ENCODE peak calls at places on chromosomes 11 and 22, in eight cellular contexts. T is A549, H is heart right ventricle, E is psoas muscle, S is upper lobe of right lung, A is stomach, M is right lobe of liver, C is IMR-90. N is an unnamed sample.

GRCh38 chr11:70075836-70076235 is 2.3 kb upstream of the ANO1 start:
- DNase-seq in T (no peak), H (no peak), E (no peak), S (no peak), A (no peak), M (no peak), C (no peak), N (no peak)

GRCh38 chr11:121444508-121444907 is 7.6 kb upstream of the SORL1 start:
- DNase-seq in T (no peak), H (no peak), E (no peak), S (no peak), A (no peak), M (no peak), C (no peak), N (no peak)

GRCh38 chr22:41469218-41469851 is 418 bp downstream of the ACO2 start:
- DNase-seq in T (no peak), H (peak; percentile 44), E (peak; percentile 75), S (no peak), A (peak; percentile 54), M (no peak), C (no peak), N (no peak)

GRCh38 chr11:6387811-6388599 is 2.3 kb upstream of the SMPD1 start:
- DNase-seq in T (peak; percentile 53), H (no peak), E (no peak), S (no peak), A (no peak), M (no peak), C (peak; percentile 51), N (no peak)

GRCh38 chr11:21514298-21514697 is 678.6 kb upstream of the ANO5 start:
- DNase-seq in T (peak; percentile 37), H (no peak), E (no peak), S (no peak), A (no peak), M (peak; percentile 34), C (no peak), N (no peak)

GRCh38 chr11:34963351-34963750 is 46.9 kb downstream of the PDHX start:
- DNase-seq in T (no peak), H (no peak), E (no peak), S (no peak), A (no peak), M (no peak), C (no peak), N (peak; percentile 50)

GRCh38 chr22:26097840-26098239 is 71.4 kb upstream of the SEZ6L start:
- DNase-seq in T (no peak), H (no peak), E (no peak), S (no peak), A (no peak), M (no peak), C (no peak), N (no peak)

GRCh38 chr11:118342503-118343161 is at the start of gene CD3D:
- DNase-seq in T (no peak), H (no peak), E (no peak), S (no peak), A (no peak), M (no peak), C (no peak), N (no peak)

GRCh38 chr11:71322192-71322735 is 69.9 kb upstream of the SHANK2 start:
- DNase-seq in T (no peak), H (no peak), E (no peak), S (peak; percentile 33), A (no peak), M (peak; percentile 14), C (no peak), N (no peak)

GRCh38 chr22:41562461-41562860 is 1.7 kb downstream of the CSDC2 start:
- DNase-seq in T (no peak), H (no peak), E (no peak), S (no peak), A (no peak), M (no peak), C (no peak), N (no peak)

GRCh38 chr22:39003165-39003638 is 10.9 kb upstream of the APOBEC3C start:
- DNase-seq in T (peak; percentile 74), H (peak; percentile 54), E (peak; percentile 78), S (peak; percentile 81), A (peak; percentile 81), M (peak; percentile 63), C (peak; percentile 86), N (peak; percentile 83)

GRCh38 chr11:128633384-128633965 is 46.1 kb upstream of the ETS1 start:
- DNase-seq in T (no peak), H (no peak), E (no peak), S (no peak), A (no peak), M (no peak), C (no peak), N (no peak)

GRCh38 chr11:79439893-79440450 is 858 bp downstream of the TENM4 start:
- DNase-seq in T (no peak), H (no peak), E (peak; percentile 57), S (peak; percentile 67), A (no peak), M (peak; percentile 18), C (no peak), N (peak; percentile 44)

GRCh38 chr22:35170716-35171697 is 86.3 kb upstream of the HMGXB4 start:
- DNase-seq in T (no peak), H (no peak), E (no peak), S (peak; percentile 5), A (no peak), M (no peak), C (no peak), N (no peak)

GRCh38 chr22:36373258-36373579 is 14.5 kb downstream of the MYH9 start:
- DNase-seq in T (no peak), H (no peak), E (peak; percentile 66), S (peak; percentile 91), A (no peak), M (peak; percentile 63), C (peak; percentile 9), N (peak; percentile 87)

GRCh38 chr11:206516-207212 is 535 bp downstream of the BET1L start:
- DNase-seq in T (no peak), H (no peak), E (no peak), S (peak; percentile 69), A (peak; percentile 40), M (no peak), C (no peak), N (peak; percentile 55)

GRCh38 chr11:123603666-123604065 is 50.8 kb downstream of the SCN3B start:
- DNase-seq in T (no peak), H (no peak), E (no peak), S (no peak), A (no peak), M (no peak), C (no peak), N (no peak)

GRCh38 chr22:40094449-40094848 is 83.3 kb upstream of the TNRC6B start:
- DNase-seq in T (no peak), H (no peak), E (no peak), S (no peak), A (no peak), M (no peak), C (peak; percentile 7), N (no peak)

DNA sequence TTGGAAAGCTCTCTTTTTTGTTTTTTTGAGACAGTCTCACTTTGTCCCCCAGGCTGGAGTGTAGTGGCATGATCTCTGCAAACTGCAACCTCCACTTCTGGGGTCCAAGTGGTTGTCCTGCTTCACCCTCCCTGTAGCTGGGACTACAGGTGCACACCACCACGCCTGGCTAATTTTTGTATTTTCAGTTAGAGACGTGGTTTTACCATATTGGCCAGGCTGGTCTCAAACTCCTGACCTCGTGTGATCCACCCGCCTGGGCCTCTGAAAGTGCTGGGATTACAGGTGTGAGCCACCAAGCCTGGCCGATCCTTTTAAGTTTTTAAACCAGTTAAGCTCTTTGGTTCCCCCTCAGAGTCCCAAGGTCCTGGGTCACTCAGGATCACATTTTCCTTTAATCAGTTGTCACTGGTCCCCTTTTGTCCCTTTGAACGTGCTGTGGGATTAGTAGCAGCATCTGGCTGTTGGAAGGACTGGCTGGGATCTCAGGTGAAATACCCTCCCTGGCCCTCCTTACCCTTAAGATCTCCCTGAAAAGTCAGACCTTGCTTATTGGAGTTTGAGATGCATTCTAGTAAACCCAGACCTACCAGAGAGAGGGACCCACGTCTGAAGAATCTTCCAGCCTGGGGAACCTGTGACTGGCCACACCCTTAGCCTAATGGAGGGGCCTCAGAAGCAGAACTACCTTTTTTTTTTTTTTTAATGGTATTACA is 8.1 kb downstream of the MALAT1 start:
- DNase-seq in T (no peak), H (no peak), E (peak; percentile 74), S (peak; percentile 67), A (peak; percentile 56), M (no peak), C (peak; percentile 95), N (no peak)
- H3K4me3 ChIP-seq in T (peak overlapping the region; percentile 90), H (peak overlapping the region; percentile 68), E (peak overlapping the region; percentile 92), S (peak overlapping the region; percentile 79), A (peak overlapping the region; percentile 17), M (no peak overlapping the region), C (peak overlapping the region; percentile 72), N (peak overlapping the region; percentile 71)

GRCh38 chr11:1289211-1289935 is 20.1 kb downstream of the TOLLIP start:
- DNase-seq in T (no peak), H (no peak), E (peak; percentile 42), S (peak; percentile 43), A (no peak), M (no peak), C (no peak), N (peak; percentile 30)
- H3K4me1 ChIP-seq in T (no peaks in the 10 kb centered on the region), H (no peaks in the 10 kb centered on the region), E (no peaks in the 10 kb centered on the region), S (no peaks in the 10 kb centered on the region), A (peaks cover 4% of the 10 kb centered on the region), M (no peaks in the 10 kb centered on the region), C (no peaks in the 10 kb centered on the region), N (no peaks in the 10 kb centered on the region)

DNA sequence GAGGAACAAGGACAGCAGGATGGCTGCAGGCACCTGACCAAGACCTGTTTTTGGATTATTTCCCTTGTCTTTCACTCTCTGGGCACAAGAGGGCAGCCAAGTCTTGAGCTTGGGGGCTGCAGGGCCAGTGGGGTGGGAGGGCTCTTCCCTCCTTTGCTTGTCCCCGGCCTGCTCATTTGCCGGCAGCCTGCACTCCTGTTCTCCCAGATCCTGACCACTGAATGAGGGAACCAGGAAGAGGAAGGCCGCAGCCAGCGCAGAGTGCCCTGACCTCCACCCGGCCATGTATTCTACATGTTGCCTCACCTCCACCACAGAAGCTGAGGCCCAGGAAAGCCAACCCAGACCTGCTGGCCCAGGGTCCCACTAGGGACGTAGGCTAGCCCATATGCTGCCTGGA is 15.5 kb upstream of the NNMT start:
- DNase-seq in T (peak; percentile 89), H (peak; percentile 41), E (peak; percentile 73), S (peak; percentile 85), A (peak; percentile 52), M (peak; percentile 88), C (peak; percentile 85), N (peak; percentile 78)
- TF ChIP-seq CTCF in T (peak; percentile 72), H (peak; percentile 74), E (peak; percentile 59), S (peak; percentile 67), A (no peak), M (peak; percentile 76), C (peak; percentile 93), N (peak; percentile 71)

GRCh38 chr11:119626197-119626909 is 102.6 kb downstream of the NECTIN1 start:
- DNase-seq in T (no peak), H (no peak), E (peak; percentile 29), S (no peak), A (no peak), M (no peak), C (no peak), N (no peak)

GRCh38 chr11:119629085-119629484 is 99.9 kb downstream of the NECTIN1 start:
- DNase-seq in T (no peak), H (no peak), E (peak; percentile 41), S (no peak), A (no peak), M (no peak), C (no peak), N (no peak)

GRCh38 chr11:119624102-119624615 is 104.8 kb downstream of the NECTIN1 start:
- DNase-seq in T (no peak), H (no peak), E (peak; percentile 48), S (no peak), A (no peak), M (no peak), C (no peak), N (no peak)

GRCh38 chr11:119625206-119625988 is 103.6 kb downstream of the NECTIN1 start:
- DNase-seq in T (no peak), H (peak; percentile 28), E (peak; percentile 51), S (no peak), A (no peak), M (no peak), C (no peak), N (no peak)

GRCh38 chr11:119626910-119627305 is 102.1 kb downstream of the NECTIN1 start:
- DNase-seq in T (no peak), H (no peak), E (peak; percentile 45), S (no peak), A (no peak), M (no peak), C (no peak), N (no peak)
- H3K4me3 ChIP-seq in T (no peak overlapping the region), H (no peak overlapping the region), E (no peak overlapping the region), S (no peak overlapping the region), A (no peak overlapping the region), M (no peak overlapping the region), C (no peak overlapping the region), N (no peak overlapping the region)

N was measured in lower lobe of right lung.